ENCODE peak calls at places on chromosomes 16 and 17, in eight cellular contexts. C, J, M, I, K, V, W and L are unnamed samples.

GRCh38 chr16:22813946-22814325 is at the start of gene HS3ST2:
- DNase-seq in C (peak), J (peak), M (peak), I (peak), K (no peak), V (no peak), W (no peak), L (peak)

GRCh38 chr16:74922150-74923138 is 62.5 kb downstream of the WDR59 start:
- DNase-seq in C (no peak), J (no peak), M (no peak), I (no peak), K (no peak), V (no peak), W (no peak), L (no peak)

GRCh38 chr17:1997587-1998425 is 27.3 kb downstream of the RTN4RL1 start:
- DNase-seq in C (no peak), J (peak), M (no peak), I (peak), K (no peak), V (no peak), W (no peak), L (peak)

GRCh38 chr17:2215616-2216364 is 87.8 kb downstream of the SMG6 start:
- DNase-seq in C (peak), J (no peak), M (no peak), I (peak), K (no peak), V (peak), W (peak), L (no peak)

GRCh38 chr16:57017251-57017650 is 27.9 kb downstream of the NLRC5 start:
- DNase-seq in C (no peak), J (no peak), M (no peak), I (no peak), K (no peak), V (no peak), W (no peak), L (no peak)

GRCh38 chr17:33113281-33114010 is 121.8 kb downstream of the SPACA3 start:
- DNase-seq in C (no peak), J (no peak), M (no peak), I (no peak), K (no peak), V (no peak), W (no peak), L (no peak)

GRCh38 chr16:371729-372521 is 1.6 kb upstream of the MRPL28 start:
- DNase-seq in C (peak), J (peak), M (no peak), I (no peak), K (no peak), V (no peak), W (no peak), L (peak)

GRCh38 chr17:34254651-34255380 is at the start of gene CCL2:
- DNase-seq in C (no peak), J (no peak), M (peak), I (peak), K (no peak), V (no peak), W (no peak), L (no peak)

GRCh38 chr17:30921544-30922196 is at the start of gene ADAP2:
- DNase-seq in C (peak), J (no peak), M (peak), I (peak), K (no peak), V (no peak), W (no peak), L (peak)

GRCh38 chr17:43661699-43662431 is at the start of gene MEOX1:
- DNase-seq in C (no peak), J (no peak), M (no peak), I (no peak), K (no peak), V (no peak), W (no peak), L (no peak)

GRCh38 chr17:4344926-4345325 is 21.5 kb downstream of the UBE2G1 start:
- DNase-seq in C (no peak), J (no peak), M (no peak), I (no peak), K (no peak), V (no peak), W (no peak), L (no peak)

GRCh38 chr17:41186872-41187271 is 2.2 kb upstream of the KRTAP4-1 start:
- DNase-seq in C (no peak), J (no peak), M (no peak), I (no peak), K (no peak), V (no peak), W (no peak), L (no peak)

GRCh38 chr17:499836-500543 is 147.4 kb upstream of the RPH3AL start:
- DNase-seq in C (no peak), J (no peak), M (no peak), I (no peak), K (no peak), V (no peak), W (no peak), L (no peak)

GRCh38 chr16:69072640-69072974 is 32.8 kb upstream of the HAS3 start:
- DNase-seq in C (no peak), J (no peak), M (no peak), I (no peak), K (no peak), V (no peak), W (no peak), L (no peak)

GRCh38 chr16:1884155-1884760 is 12.3 kb upstream of the MEIOB start:
- DNase-seq in C (peak), J (no peak), M (no peak), I (no peak), K (no peak), V (no peak), W (no peak), L (peak)

GRCh38 chr16:64278196-64278595 is 843.7 kb downstream of the CDH11 start:
- DNase-seq in C (no peak), J (no peak), M (no peak), I (no peak), K (no peak), V (no peak), W (no peak), L (no peak)

GRCh38 chr17:74374786-74375185 is 7.5 kb downstream of the GPR142 start:
- DNase-seq in C (no peak), J (no peak), M (no peak), I (no peak), K (no peak), V (no peak), W (no peak), L (peak)

GRCh38 chr17:83058478-83059167 is 20.8 kb upstream of the METRNL start:
- DNase-seq in C (no peak), J (no peak), M (no peak), I (no peak), K (no peak), V (no peak), W (no peak), L (no peak)

GRCh38 chr16:13393816-13394215 is 492.4 kb downstream of the SHISA9 start:
- DNase-seq in C (no peak), J (no peak), M (no peak), I (no peak), K (no peak), V (no peak), W (no peak), L (no peak)

GRCh38 chr16:67499159-67499558 is 15.8 kb upstream of the AGRP start:
- DNase-seq in C (no peak), J (no peak), M (no peak), I (no peak), K (no peak), V (no peak), W (no peak), L (no peak)

GRCh38 chr17:80430446-80431245 is 15.7 kb downstream of the ENDOV start:
- DNase-seq in C (no peak), J (no peak), M (no peak), I (no peak), K (no peak), V (no peak), W (no peak), L (no peak)

GRCh38 chr16:89012622-89012995 is 35.6 kb upstream of the CBFA2T3 start:
- DNase-seq in C (no peak), J (no peak), M (no peak), I (no peak), K (no peak), V (no peak), W (no peak), L (no peak)

GRCh38 chr16:364595-365491 is 5.5 kb downstream of the MRPL28 start:
- DNase-seq in C (no peak), J (no peak), M (no peak), I (no peak), K (no peak), V (no peak), W (no peak), L (peak)

GRCh38 chr17:51395621-51396020 is 135.3 kb downstream of the UTP18 start:
- DNase-seq in C (no peak), J (no peak), M (no peak), I (no peak), K (no peak), V (no peak), W (no peak), L (no peak)

GRCh38 chr17:64148017-64148631 is 18.2 kb upstream of the ERN1 start:
- DNase-seq in C (peak), J (no peak), M (no peak), I (no peak), K (no peak), V (no peak), W (no peak), L (peak)

GRCh38 chr17:83055911-83056582 is 23.4 kb upstream of the METRNL start:
- DNase-seq in C (no peak), J (no peak), M (no peak), I (peak), K (peak), V (no peak), W (no peak), L (peak)